ENCODE peak calls at places on chromosomes 5 and 9, in four cellular contexts. P is IMR-90, D is H1, E is H9. M is an unnamed sample.
A peak's percentile ranks its signal among the peaks of the same experiment; 100 is the strongest.

GRCh38 chr9:105835721-105836120 is 141.4 kb downstream of the TMEM38B start:
- DNase-seq in P (peak; percentile 5), D (no peak), E (no peak), M (peak; percentile 6)

GRCh38 chr9:91253488-91253887 is 108.2 kb downstream of the AUH start:
- DNase-seq in P (peak; percentile 31), D (no peak), E (no peak), M (no peak)

GRCh38 chr9:122897969-122898368 is 7.2 kb downstream of the RC3H2 start:
- DNase-seq in P (peak; percentile 46), D (no peak), E (no peak), M (no peak)

GRCh38 chr5:135129307-135129706 is 95.3 kb upstream of the PITX1 start:
- DNase-seq in P (no peak), D (no peak), E (no peak), M (peak; percentile 47)

GRCh38 chr5:119190470-119190869 is 119.6 kb downstream of the DMXL1 start:
- DNase-seq in P (no peak), D (no peak), E (no peak), M (no peak)

GRCh38 chr9:114380988-114381387 is 6.8 kb downstream of the AKNA start:
- DNase-seq in P (no peak), D (no peak), E (no peak), M (no peak)

GRCh38 chr9:32251539-32251938 is 132.9 kb upstream of the ACO1 start:
- DNase-seq in P (peak; percentile 20), D (peak; percentile 61), E (peak; percentile 63), M (peak; percentile 78)

GRCh38 chr9:79360387-79361347 is 211.1 kb upstream of the TLE4 start:
- DNase-seq in P (peak; percentile 48), D (no peak), E (peak; percentile 43), M (peak; percentile 7)

GRCh38 chr5:122129332-122129731 is at the start of gene ZNF474:
- DNase-seq in P (peak; percentile 98), D (no peak), E (peak; percentile 89), M (peak; percentile 81)

GRCh38 chr5:56102885-56103284 is 108.1 kb upstream of the IL6ST start:
- DNase-seq in P (peak; percentile 35), D (no peak), E (no peak), M (no peak)

GRCh38 chr9:27791311-27791710 is 218.0 kb upstream of the C9orf72 start:
- DNase-seq in P (no peak), D (no peak), E (no peak), M (no peak)

GRCh38 chr5:151595411-151595826 is 4.3 kb upstream of the FAT2 start:
- DNase-seq in P (no peak), D (no peak), E (no peak), M (no peak)

GRCh38 chr5:171806976-171807823 is 21.6 kb downstream of the SMIM23 start:
- DNase-seq in P (peak; percentile 42), D (no peak), E (no peak), M (peak; percentile 71)

GRCh38 chr9:137491735-137492432 is 32.8 kb upstream of the NSMF start:
- DNase-seq in P (no peak), D (no peak), E (no peak), M (no peak)

GRCh38 chr9:134422701-134423100 is 96.4 kb downstream of the RXRA start:
- DNase-seq in P (no peak), D (no peak), E (no peak), M (no peak)

GRCh38 chr5:125093776-125094175 is 347.3 kb upstream of the ZNF608 start:
- DNase-seq in P (peak; percentile 92), D (no peak), E (no peak), M (no peak)

GRCh38 chr9:98807811-98808195 is 333 bp downstream of the GALNT12 start:
- DNase-seq in P (no peak), D (no peak), E (no peak), M (no peak)

GRCh38 chr9:101326501-101326900 is 58.3 kb downstream of the BAAT start:
- DNase-seq in P (no peak), D (no peak), E (no peak), M (no peak)

GRCh38 chr5:112418412-112419049 is 546 bp downstream of the EPB41L4A start:
- DNase-seq in P (no peak), D (no peak), E (peak; percentile 42), M (no peak)

DNA sequence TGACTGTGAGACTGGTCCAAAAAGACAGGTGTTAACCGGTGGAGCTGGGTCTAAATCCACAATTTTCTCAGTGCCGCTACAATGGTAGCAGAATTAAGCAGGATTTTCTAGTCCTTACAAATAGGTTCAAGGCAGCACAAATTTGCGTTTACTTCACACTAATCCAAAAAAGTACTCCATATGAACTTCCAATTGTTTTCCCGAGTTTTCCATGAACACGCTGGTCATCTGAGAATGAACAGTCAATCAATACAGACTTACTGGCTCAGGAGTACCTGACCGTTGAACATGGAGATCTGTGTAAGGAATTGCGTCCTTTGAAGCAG is 709 bp downstream of the SLC35D2 start:
- DNase-seq in P (no peak), D (no peak), E (no peak), M (no peak)
- H3K4me2 ChIP-seq in P (peak overlapping the region; percentile 93), D (peak overlapping the region; percentile 78), E (peak overlapping the region; percentile 89), M (peak overlapping the region; percentile 82)

GRCh38 chr5:1952456-1953099 is 69.9 kb upstream of the IRX4 start:
- DNase-seq in P (no peak), D (peak; percentile 68), E (peak; percentile 75), M (no peak)

GRCh38 chr5:1952021-1952420 is 69.3 kb upstream of the IRX4 start:
- DNase-seq in P (no peak), D (no peak), E (no peak), M (no peak)

GRCh38 chr5:1950096-1950707 is 67.5 kb upstream of the IRX4 start:
- DNase-seq in P (no peak), D (no peak), E (no peak), M (no peak)

GRCh38 chr5:1950708-1951103 is 68.0 kb upstream of the IRX4 start:
- DNase-seq in P (no peak), D (no peak), E (no peak), M (peak; percentile 84)

DNA sequence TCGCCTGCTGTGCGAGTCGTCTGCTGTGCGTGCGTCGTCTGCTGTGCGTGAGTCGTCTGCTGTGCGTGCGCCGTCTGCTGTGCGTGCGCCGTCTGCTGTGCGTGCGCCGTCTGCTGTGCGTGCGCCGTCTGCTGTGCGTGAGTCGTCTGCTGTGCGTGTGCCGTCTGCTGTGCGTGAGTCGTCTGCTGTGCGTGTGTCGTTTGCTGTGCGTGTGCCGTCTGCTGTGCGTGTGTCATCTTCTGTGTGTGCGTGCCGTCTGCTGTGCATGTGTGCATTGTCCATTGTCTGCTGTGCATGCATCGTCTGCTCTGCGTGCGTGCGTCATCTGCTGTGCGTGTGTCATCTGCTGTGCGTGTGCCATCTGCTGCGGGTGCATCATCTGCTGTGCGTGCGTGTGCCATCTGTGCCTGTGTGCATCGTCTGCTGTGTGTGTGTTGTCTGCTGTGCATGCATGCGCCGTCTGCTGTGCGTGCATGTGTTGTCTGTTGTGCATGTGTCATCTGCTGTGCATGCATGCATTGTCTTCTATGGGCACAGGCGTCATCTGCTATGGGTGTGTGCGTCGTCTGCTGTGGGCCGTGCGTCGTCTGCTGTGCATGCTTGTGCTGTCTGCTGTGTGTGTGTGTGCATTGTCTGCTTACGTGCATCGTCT is 68.6 kb upstream of the IRX4 start:
- DNase-seq in P (no peak), D (no peak), E (no peak), M (peak; percentile 38)
- H4K91ac ChIP-seq in P (no peak overlapping the region), D (peak overlapping the region; percentile 50), E (no peak overlapping the region), M (no peak overlapping the region)

DNA sequence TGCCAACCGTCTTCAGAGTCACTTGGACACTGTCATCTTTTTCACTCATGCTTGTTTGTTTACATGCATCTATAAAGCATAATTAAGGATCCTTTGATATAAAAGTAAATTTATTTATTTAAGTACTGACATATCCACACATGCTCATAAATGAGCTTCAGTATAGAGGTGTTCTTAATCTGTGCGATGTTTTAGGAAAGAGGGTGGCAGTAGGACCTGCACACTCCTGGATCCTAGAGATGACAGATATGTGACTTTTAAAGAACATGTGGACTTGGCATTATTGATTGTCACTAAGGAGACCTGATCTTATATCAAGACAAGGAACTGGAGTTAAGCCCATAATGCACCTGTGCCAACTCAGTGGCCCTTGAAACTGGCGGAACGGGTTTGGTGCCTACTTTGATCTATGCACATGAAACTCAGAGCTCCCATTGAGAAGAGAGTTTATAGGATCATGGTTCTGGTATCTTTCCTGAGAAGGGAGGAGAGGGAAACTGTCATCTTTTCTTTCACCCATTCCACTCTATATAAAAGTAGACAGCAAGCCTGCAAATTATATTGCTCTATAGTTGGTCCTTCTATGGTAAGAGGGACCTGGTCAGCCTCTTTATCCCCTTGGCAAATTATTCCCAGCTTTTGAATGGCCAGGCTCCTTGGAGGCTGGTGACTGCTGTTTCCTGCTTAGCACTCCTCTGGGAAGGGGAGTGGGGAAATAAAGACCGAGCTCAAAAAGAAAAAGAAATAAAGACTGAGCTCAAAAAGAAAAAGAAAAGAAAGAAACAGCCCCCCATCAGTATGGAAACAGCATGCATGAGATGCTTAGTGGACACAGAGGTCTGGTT is 57.8 kb upstream of the LIFR start:
- DNase-seq in P (no peak), D (no peak), E (no peak), M (no peak)
- H4K8ac ChIP-seq in P (no peak overlapping the region), D (no peak overlapping the region), E (no peak overlapping the region), M (no peak overlapping the region)

DNA sequence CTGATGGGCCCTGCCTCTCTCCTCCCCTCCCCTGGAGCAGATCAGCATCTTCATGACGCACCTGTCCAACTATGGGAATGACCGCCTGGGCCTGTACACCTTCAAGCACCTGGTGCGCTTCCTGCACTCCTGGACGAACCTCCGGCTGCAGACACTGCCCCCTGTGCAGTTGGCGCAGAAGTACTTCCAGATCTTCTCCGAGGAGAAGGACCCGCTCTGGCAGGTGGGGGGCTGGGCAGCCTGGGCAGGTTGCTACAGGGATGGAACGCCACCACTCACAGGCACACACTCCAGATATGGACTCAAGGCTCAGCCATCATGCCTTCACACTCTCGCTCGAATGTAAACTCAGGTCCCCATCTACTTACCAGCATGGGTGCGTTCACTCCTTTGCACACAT is 32.1 kb downstream of the NDST1 start:
- DNase-seq in P (no peak), D (no peak), E (no peak), M (no peak)
- H3K4me2 ChIP-seq in P (no peak overlapping the region), D (no peak overlapping the region), E (no peak overlapping the region), M (no peak overlapping the region)

GRCh38 chr9:127153484-127153883 is 31.0 kb upstream of the ANGPTL2 start:
- DNase-seq in P (no peak), D (no peak), E (no peak), M (no peak)
- H4K91ac ChIP-seq in P (no peak overlapping the region), D (no peak overlapping the region), E (no peak overlapping the region), M (no peak overlapping the region)

M was measured in trophoblast cell.